ENCODE peak calls at places on chromosomes 11 and 22, in ten cellular contexts. E is HepG2; C is spleen; O is Calu3; J is NCI-H2081; X is Ammon's horn; P is HEK293T; Y is anterior cingulate cortex; Q is activated T-cell treated with anti-CD3 and anti-CD28 coated beads, Interleukin-2, amount 50 U/mL, for 1 hour; G is NCI-H82. R is an unnamed sample.

GRCh38 chr11:66845143-66845875 is 2.1 kb downstream of the RCE1 start:
- DNase-seq in Q (no peak), C (peak; percentile 58), O (no peak), Y (no peak), E (no peak), J (no peak), G (no peak), P (no peak), X (no peak), R (no peak)

GRCh38 chr11:69541501-69542313 is 60.2 kb downstream of the LINC01488 start:
- DNase-seq in J (no peak), Y (no peak), Q (no peak), G (no peak), C (peak; percentile 57), O (peak; percentile 23), X (no peak), P (no peak), E (peak; percentile 34), R (no peak)

GRCh38 chr11:109851780-109852390 is 241.3 kb upstream of the ZC3H12C start:
- DNase-seq in Y (no peak), Q (no peak), G (no peak), X (no peak), E (no peak), C (no peak), J (no peak), O (no peak), P (no peak), R (no peak)

GRCh38 chr11:124518900-124519541 is 24.4 kb downstream of the OR8B12 start:
- DNase-seq in Q (no peak), O (no peak), J (no peak), G (no peak), P (no peak), X (peak; percentile 60), C (no peak), Y (no peak), E (no peak), R (no peak)

GRCh38 chr11:26331911-26332571 is at the start of gene ANO3:
- DNase-seq in G (peak; percentile 94), O (peak; percentile 88), E (peak; percentile 67), C (no peak), Q (no peak), Y (peak; percentile 24), X (peak; percentile 72), P (peak; percentile 91), J (peak; percentile 83), R (peak; percentile 9)

GRCh38 chr11:127458561-127458960 is 458.0 kb upstream of the KIRREL3 start:
- DNase-seq in C (no peak), X (no peak), Y (no peak), O (no peak), G (no peak), P (no peak), Q (no peak), E (no peak), J (peak; percentile 66), R (peak; percentile 59)

GRCh38 chr22:43681724-43682360 is 130.3 kb downstream of the EFCAB6 start:
- DNase-seq in G (peak; percentile 15), X (no peak), Q (no peak), J (no peak), C (no peak), O (no peak), E (no peak), P (no peak), Y (no peak), R (no peak)

GRCh38 chr22:47277001-47277400 is 514.6 kb downstream of the TBC1D22A start:
- DNase-seq in O (no peak), P (no peak), X (no peak), J (no peak), E (no peak), Y (no peak), G (no peak), C (no peak), Q (no peak), R (no peak)

GRCh38 chr11:107705027-107705426 is 6.8 kb downstream of the SLN start:
- DNase-seq in G (no peak), Q (no peak), E (no peak), P (no peak), Y (no peak), C (no peak), X (no peak), O (no peak), J (no peak), R (no peak)

GRCh38 chr22:46553189-46553588 is 15.8 kb upstream of the CELSR1 start:
- DNase-seq in Q (no peak), P (no peak), J (no peak), G (no peak), X (no peak), O (no peak), C (no peak), Y (no peak), E (no peak), R (no peak)

GRCh38 chr11:291281-292210 is 2.6 kb downstream of the PGGHG start:
- DNase-seq in C (peak; percentile 76), P (no peak), Q (peak; percentile 54), E (no peak), X (no peak), G (no peak), Y (no peak), J (no peak), O (no peak), R (no peak)

GRCh38 chr11:25733777-25734176 is 598.2 kb upstream of the ANO3 start:
- DNase-seq in Y (no peak), P (no peak), O (no peak), G (no peak), X (no peak), Q (no peak), E (no peak), J (no peak), C (no peak), R (no peak)

GRCh38 chr11:72195921-72196320 is 4.0 kb downstream of the FOLR1 start:
- DNase-seq in J (no peak), C (no peak), O (no peak), G (no peak), E (no peak), Q (no peak), X (no peak), P (no peak), Y (no peak), R (no peak)

GRCh38 chr22:50012201-50013181 is at the start of gene IL17REL:
- DNase-seq in X (no peak), E (no peak), O (peak; percentile 36), P (no peak), J (no peak), Q (no peak), Y (no peak), C (no peak), G (no peak), R (no peak)

GRCh38 chr11:107916671-107917241 is 11.5 kb upstream of the RAB39A start:
- DNase-seq in J (peak; percentile 4), P (peak; percentile 72), E (peak; percentile 19), C (no peak), G (peak; percentile 83), O (peak; percentile 48), X (peak; percentile 31), Q (peak; percentile 24), Y (no peak), R (no peak)

GRCh38 chr11:35394941-35395340 is 24.4 kb downstream of the SLC1A2 start:
- DNase-seq in E (no peak), G (no peak), C (no peak), Q (no peak), P (no peak), Y (no peak), X (no peak), J (no peak), O (no peak), R (no peak)

GRCh38 chr11:100445231-100445735 is 241.8 kb upstream of the ARHGAP42 start:
- DNase-seq in O (no peak), G (no peak), J (peak; percentile 94), P (no peak), Y (peak; percentile 16), Q (no peak), C (no peak), E (no peak), X (peak; percentile 81), R (peak; percentile 66)

GRCh38 chr11:2700415-2701211 is 819 bp upstream of the KCNQ1OT1 start:
- DNase-seq in X (peak; percentile 25), P (peak; percentile 33), Q (no peak), G (peak; percentile 36), O (peak; percentile 53), Y (peak; percentile 41), C (peak; percentile 90), E (peak; percentile 57), J (peak; percentile 28), R (no peak)

GRCh38 chr11:130827697-130828377 is 88.4 kb downstream of the SNX19 start:
- DNase-seq in P (peak; percentile 52), E (peak; percentile 57), J (no peak), Q (no peak), G (peak; percentile 73), O (peak; percentile 65), C (peak; percentile 77), X (no peak), Y (no peak), R (no peak)

GRCh38 chr22:41907436-41908401 is 7.2 kb downstream of the SHISA8 start:
- DNase-seq in E (no peak), P (no peak), G (peak; percentile 29), C (no peak), Y (no peak), X (no peak), Q (no peak), O (no peak), J (no peak), R (no peak)

GRCh38 chr11:122226810-122227379 is 110.9 kb upstream of the BLID start:
- DNase-seq in E (no peak), O (no peak), C (no peak), J (no peak), X (no peak), P (no peak), Q (no peak), G (no peak), Y (no peak), R (no peak)